ENCODE peak calls at places on chromosomes 4 and X, in nine cellular contexts. M, V, S, H, C, R, L, G and D are unnamed samples.

GRCh38 chrX:102708900-102709299 is 3.3 kb upstream of the GPRASP2 start:
- DNase-seq in C (no peak), R (no peak), L (no peak), S (no peak), M (no peak), G (no peak), V (no peak), H (no peak), D (no peak)

GRCh38 chr4:88104902-88105610 is 53.4 kb downstream of the ABCG2 start:
- DNase-seq in M (peak), R (no peak), C (peak), V (peak), S (no peak), G (no peak), L (no peak), H (no peak), D (no peak)

GRCh38 chr4:80071643-80072606 is 1.1 kb downstream of the ANTXR2 start:
- DNase-seq in H (peak), M (peak), V (no peak), C (peak), S (peak), R (peak), L (peak), G (peak), D (no peak)

GRCh38 chr4:120232050-120232449 is 165.4 kb upstream of the MAD2L1 start:
- DNase-seq in V (no peak), H (no peak), G (no peak), L (no peak), R (no peak), M (no peak), S (no peak), C (peak), D (no peak)

GRCh38 chr4:65502151-65502691 is 168.1 kb downstream of the EPHA5 start:
- DNase-seq in H (no peak), M (peak), G (no peak), V (peak), C (peak), L (no peak), R (no peak), S (no peak), D (no peak)

GRCh38 chr4:123452585-123452984 is 56.0 kb downstream of the SPRY1 start:
- DNase-seq in S (peak), M (peak), C (peak), G (peak), V (peak), L (peak), R (no peak), H (no peak), D (peak)

GRCh38 chr4:166422475-166422874 is 549.4 kb downstream of the TLL1 start:
- DNase-seq in M (peak), S (no peak), G (no peak), L (no peak), V (peak), R (no peak), C (peak), H (no peak), D (no peak)

GRCh38 chr4:69714086-69714485 is 46.3 kb downstream of the SULT1B1 start:
- DNase-seq in R (no peak), H (no peak), L (no peak), C (no peak), S (no peak), M (no peak), V (no peak), G (no peak), D (no peak)

GRCh38 chr4:176792348-176793059 is at the start of gene VEGFC:
- DNase-seq in C (peak), V (no peak), S (peak), M (peak), H (peak), G (peak), R (no peak), L (peak), D (no peak)

GRCh38 chr4:24867766-24868296 is 45.0 kb downstream of the CCDC149 start:
- DNase-seq in G (no peak), S (no peak), M (no peak), H (no peak), L (no peak), C (no peak), R (no peak), V (no peak), D (no peak)
- H3K4me3 ChIP-seq in G (no peak), S (no peak), M (no peak), H (no peak), L (no peak), C (no peak), R (no peak), V (no peak), D (no peak)

GRCh38 chr4:182679531-182679930 is 237.7 kb downstream of the DCTD start:
- DNase-seq in L (no peak), V (no peak), C (no peak), R (no peak), H (no peak), S (no peak), M (no peak), G (no peak), D (no peak)
- H3K4me3 ChIP-seq in L (no peak), V (no peak), C (no peak), R (no peak), H (no peak), S (no peak), M (no peak), G (no peak), D (no peak)

GRCh38 chrX:104172121-104172520 is 5.9 kb downstream of the FAM199X start:
- DNase-seq in H (no peak), V (no peak), C (no peak), G (no peak), R (no peak), M (no peak), S (no peak), L (no peak), D (no peak)

GRCh38 chrX:104172788-104173187 is 6.5 kb downstream of the FAM199X start:
- DNase-seq in C (peak), S (no peak), R (no peak), H (no peak), M (no peak), L (no peak), V (no peak), G (no peak), D (no peak)

GRCh38 chrX:104166735-104167436 is 633 bp downstream of the FAM199X start:
- DNase-seq in V (no peak), C (no peak), G (no peak), S (no peak), L (peak), M (no peak), R (no peak), H (no peak), D (no peak)

GRCh38 chrX:104165894-104166734 is at the start of gene FAM199X:
- DNase-seq in H (peak), R (peak), M (peak), G (peak), S (peak), C (peak), L (peak), V (peak), D (peak)

DNA sequence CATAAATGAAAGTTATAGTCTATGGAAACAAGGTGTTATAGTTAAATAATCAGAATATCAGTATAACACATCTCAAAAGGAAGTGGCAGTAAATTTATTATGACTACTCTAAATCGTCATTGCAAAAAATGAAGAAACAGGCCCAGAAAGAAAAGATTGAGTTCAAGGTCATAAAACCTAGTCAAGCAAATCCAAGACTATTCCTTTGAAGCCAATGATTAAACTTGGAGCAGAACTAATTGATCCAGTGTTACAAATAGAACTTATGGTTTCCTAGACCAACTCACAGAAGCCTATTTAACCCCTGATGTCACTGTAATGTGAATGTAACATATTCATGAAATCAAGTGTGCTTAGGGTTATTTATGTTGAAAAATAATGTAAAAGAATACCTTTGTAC is 1.9 kb downstream of the FAM199X start:
- DNase-seq in L (no peak), C (no peak), S (no peak), H (no peak), V (no peak), R (no peak), G (no peak), M (no peak), D (no peak)
- H3K4me3 ChIP-seq in L (no peak), C (peak), S (peak), H (no peak), V (peak), R (peak), G (no peak), M (peak), D (peak)

GRCh38 chr4:978957-979701 is 5.8 kb upstream of the DGKQ start:
- DNase-seq in V (no peak), G (no peak), C (peak), M (peak), H (no peak), L (no peak), R (no peak), S (no peak), D (no peak)
- H3K4me3 ChIP-seq in V (no peak), G (no peak), C (no peak), M (no peak), H (no peak), L (no peak), R (no peak), S (no peak), D (no peak)

GRCh38 chrX:154489182-154489581 is 1.2 kb downstream of the SLC10A3 start:
- DNase-seq in H (no peak), G (no peak), L (no peak), C (no peak), R (no peak), V (no peak), S (no peak), M (no peak), D (no peak)
- H3K4me3 ChIP-seq in H (no peak), G (no peak), L (no peak), C (peak), R (peak), V (peak), S (peak), M (peak), D (peak)

GRCh38 chrX:136336623-136337022 is 35.9 kb downstream of the ADGRG4 start:
- DNase-seq in M (no peak), R (no peak), L (no peak), C (peak), V (no peak), G (no peak), H (no peak), S (no peak), D (no peak)
- H3K4me3 ChIP-seq in M (no peak), R (no peak), L (no peak), C (no peak), V (no peak), G (no peak), H (no peak), S (no peak), D (no peak)

GRCh38 chr4:184854673-184855072 is 28.9 kb upstream of the ACSL1 start:
- DNase-seq in V (no peak), S (no peak), G (no peak), C (no peak), H (no peak), L (no peak), R (peak), M (no peak), D (no peak)
- H3K4me3 ChIP-seq in V (no peak), S (no peak), G (no peak), C (no peak), H (no peak), L (no peak), R (no peak), M (no peak), D (no peak)

GRCh38 chr4:114600066-114600552 is 1.5 kb downstream of the UGT8 start:
- DNase-seq in R (no peak), H (no peak), C (no peak), M (no peak), L (no peak), V (no peak), G (no peak), S (no peak), D (no peak)
- H3K4me3 ChIP-seq in R (peak), H (peak), C (no peak), M (no peak), L (no peak), V (no peak), G (no peak), S (peak), D (peak)